ENCODE peak calls at places on chromosome 6, in six cellular contexts. A is A549, C is endothelial cell of umbilical vein, Y is GM12878, Q is K562, O is HepG2. S is an unnamed sample.
A peak's percentile ranks its signal among the peaks of the same experiment; 100 is the strongest.

GRCh38 chr6:111096246-111096645 is 8.9 kb downstream of the SLC16A10 start:
- DNase-seq in C (no peak), Q (no peak), Y (no peak), O (no peak), A (no peak), S (no peak)

GRCh38 chr6:149755300-149756260 is 6.0 kb downstream of the PCMT1 start:
- DNase-seq in O (no peak), Q (no peak), C (no peak), Y (no peak), A (no peak), S (no peak)

GRCh38 chr6:43678341-43678740 is 9.2 kb downstream of the MRPS18A start:
- DNase-seq in C (no peak), A (no peak), Y (no peak), O (no peak), Q (no peak), S (no peak)

GRCh38 chr6:142803495-142804049 is 141.4 kb downstream of the HIVEP2 start:
- DNase-seq in A (no peak), Q (no peak), O (no peak), C (no peak), Y (no peak), S (no peak)

GRCh38 chr6:43853066-43853650 is 83.1 kb downstream of the VEGFA start:
- DNase-seq in C (no peak), A (no peak), Y (no peak), O (peak; percentile 70), Q (no peak), S (no peak)

GRCh38 chr6:56050530-56050929 is 175.1 kb upstream of the BMP5 start:
- DNase-seq in C (no peak), Q (no peak), A (no peak), Y (no peak), O (no peak), S (no peak)

GRCh38 chr6:126308367-126308766 is 31.5 kb upstream of the CENPW start:
- DNase-seq in Q (no peak), Y (no peak), O (no peak), A (no peak), C (no peak), S (no peak)

GRCh38 chr6:20630617-20631448 is 96.6 kb downstream of the CDKAL1 start:
- DNase-seq in A (no peak), Q (no peak), C (no peak), Y (peak; percentile 9), O (peak; percentile 88), S (no peak)

GRCh38 chr6:162363757-162364156 is 363.8 kb downstream of the PRKN start:
- DNase-seq in Y (no peak), C (no peak), Q (no peak), O (peak; percentile 20), A (no peak), S (peak; percentile 70)

GRCh38 chr6:146851837-146852236 is 253.1 kb downstream of the ADGB start:
- DNase-seq in Q (no peak), A (no peak), O (no peak), C (no peak), Y (no peak), S (peak; percentile 19)

GRCh38 chr6:43468240-43468639 is 9.1 kb upstream of the TJAP1 start:
- DNase-seq in Y (no peak), Q (no peak), A (no peak), C (no peak), O (no peak), S (no peak)

GRCh38 chr6:157652601-157653363 is 170.3 kb upstream of the SNX9 start:
- DNase-seq in C (no peak), Q (no peak), O (no peak), A (no peak), Y (no peak), S (no peak)

GRCh38 chr6:41736207-41736710 is 851 bp upstream of the TFEB start:
- DNase-seq in Y (no peak), Q (peak; percentile 55), C (peak; percentile 26), O (no peak), A (no peak), S (no peak)

GRCh38 chr6:1023229-1023628 is 288.7 kb upstream of the FOXQ1 start:
- DNase-seq in A (no peak), O (no peak), C (no peak), Y (no peak), Q (no peak), S (no peak)

GRCh38 chr6:62891065-62891647 is 320.1 kb upstream of the FKBP1C start:
- DNase-seq in Y (no peak), Q (peak; percentile 6), C (no peak), O (peak; percentile 24), A (no peak), S (peak; percentile 25)

GRCh38 chr6:169224185-169224695 is 29.4 kb downstream of the THBS2 start:
- DNase-seq in Y (no peak), Q (peak; percentile 30), A (no peak), C (no peak), O (peak; percentile 16), S (no peak)

GRCh38 chr6:147974376-147974775 is 368.3 kb upstream of the SASH1 start:
- DNase-seq in O (peak; percentile 18), C (no peak), A (no peak), Y (no peak), Q (no peak), S (no peak)

GRCh38 chr6:122730775-122731386 is 48.6 kb upstream of the FABP7 start:
- DNase-seq in A (no peak), Q (peak; percentile 32), C (peak; percentile 28), Y (no peak), O (peak; percentile 41), S (peak; percentile 53)

GRCh38 chr6:134111062-134111677 is 58.7 kb upstream of the SLC2A12 start:
- DNase-seq in Y (no peak), Q (peak; percentile 85), C (peak; percentile 59), A (peak; percentile 53), O (peak; percentile 82), S (peak; percentile 80)

GRCh38 chr6:150622941-150623874 is 23.5 kb downstream of the PLEKHG1 start:
- DNase-seq in A (no peak), O (no peak), Y (peak; percentile 87), Q (no peak), C (no peak), S (peak; percentile 31)

GRCh38 chr6:55794136-55794812 is 81.1 kb downstream of the BMP5 start:
- DNase-seq in C (peak; percentile 60), Q (no peak), O (no peak), A (no peak), Y (no peak), S (no peak)

GRCh38 chr6:170100046-170100445 is 190.8 kb downstream of the DLL1 start:
- DNase-seq in A (no peak), Y (no peak), O (no peak), Q (no peak), C (no peak), S (no peak)

GRCh38 chr6:5531853-5532375 is 270.6 kb downstream of the FARS2 start:
- DNase-seq in A (no peak), O (no peak), Y (no peak), C (no peak), Q (no peak), S (peak; percentile 51)

GRCh38 chr6:8321671-8322404 is 113.5 kb downstream of the SLC35B3 start:
- DNase-seq in C (no peak), Q (no peak), A (no peak), O (no peak), Y (no peak), S (no peak)

GRCh38 chr6:77466055-77467028 is 3.1 kb upstream of the HTR1B start:
- DNase-seq in Y (no peak), C (peak; percentile 77), Q (no peak), A (peak; percentile 15), O (peak; percentile 20), S (peak; percentile 15)

GRCh38 chr6:156998824-156999330 is 221.7 kb downstream of the ARID1B start:
- DNase-seq in O (no peak), Y (no peak), A (no peak), Q (no peak), C (no peak), S (no peak)

GRCh38 chr6:126805861-126806260 is 312.6 kb upstream of the RSPO3 start:
- DNase-seq in Q (no peak), Y (no peak), C (no peak), O (no peak), A (no peak), S (no peak)

DNA sequence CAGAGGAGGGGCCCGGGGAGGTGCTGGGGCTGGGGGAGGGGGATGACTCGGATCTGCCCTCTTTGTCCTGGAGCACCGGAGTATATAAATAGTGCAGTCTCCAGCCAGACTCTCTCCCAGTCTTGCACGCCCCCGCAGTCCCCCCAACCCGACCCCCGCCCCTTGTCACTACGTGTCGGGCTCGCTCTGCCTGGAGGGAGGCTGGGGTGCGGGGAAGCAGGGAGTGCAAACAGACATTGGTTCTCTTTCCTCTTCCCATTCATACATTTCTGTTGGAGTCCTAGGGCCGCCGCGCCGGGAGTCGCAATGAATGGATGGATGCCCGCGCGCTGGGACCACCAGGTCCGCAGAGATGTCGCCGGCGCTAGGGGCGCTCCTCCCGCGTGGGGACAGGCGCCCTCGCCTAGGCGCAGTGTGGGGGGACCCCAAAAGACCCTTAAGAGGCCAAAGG is 179.3 kb downstream of the TBXT start:
- DNase-seq in O (no peak), Q (no peak), Y (no peak), A (no peak), C (no peak), S (no peak)
- H3K4me3 ChIP-seq in O (no peak overlapping the region), Q (no peak overlapping the region), Y (no peak overlapping the region), A (peak overlapping the region; percentile 89), C (no peak overlapping the region), S (no peak overlapping the region)

GRCh38 chr6:107290491-107290890 is 168.9 kb downstream of the PDSS2 start:
- DNase-seq in Q (no peak), A (no peak), C (no peak), O (no peak), Y (no peak), S (no peak)
- TF ChIP-seq MYC in Q (no peak), A (no peak), C (no peak), O (no peak), Y (no peak), S (no peak)

GRCh38 chr6:52517502-52518278 is 59.2 kb downstream of the TRAM2 start:
- DNase-seq in O (peak; percentile 92), Y (no peak), Q (peak; percentile 82), A (peak; percentile 91), C (peak; percentile 94), S (peak; percentile 87)
- TF ChIP-seq POLR2A in O (peak; percentile 44), Y (no peak), Q (peak; percentile 76), A (no peak), C (peak; percentile 27), S (no peak)

GRCh38 chr6:16240618-16241320 is 2.4 kb downstream of the GMPR start:
- DNase-seq in Q (no peak), A (no peak), O (no peak), C (no peak), Y (no peak), S (no peak)

GRCh38 chr6:16241321-16241689 is 2.9 kb downstream of the GMPR start:
- DNase-seq in Q (no peak), C (no peak), O (no peak), Y (no peak), A (no peak), S (no peak)

GRCh38 chr6:16238658-16239089 is 287 bp downstream of the GMPR start:
- DNase-seq in Y (no peak), Q (peak; percentile 42), C (no peak), O (no peak), A (no peak), S (no peak)

GRCh38 chr6:16239090-16239797 is 857 bp downstream of the GMPR start:
- DNase-seq in Q (peak; percentile 37), O (no peak), C (peak; percentile 91), Y (no peak), A (no peak), S (peak; percentile 58)

DNA sequence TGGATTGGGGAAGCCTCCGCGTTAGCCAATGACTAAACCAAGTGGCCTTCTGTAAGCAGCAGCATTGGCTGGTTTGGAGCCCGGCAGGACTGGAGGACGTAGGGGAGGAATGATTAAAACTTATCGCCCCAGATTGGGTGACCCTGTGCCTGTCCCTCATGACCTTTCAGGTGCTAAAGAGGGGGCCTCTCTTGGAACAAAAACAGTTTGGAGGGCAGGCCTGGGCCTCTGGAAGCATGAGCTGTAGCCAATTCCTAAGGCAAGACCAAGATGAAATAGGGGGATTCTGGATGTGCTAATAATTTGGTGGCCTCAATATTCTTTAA is 1.4 kb downstream of the GMPR start:
- DNase-seq in Q (peak; percentile 47), Y (no peak), A (no peak), C (no peak), O (peak; percentile 40), S (peak; percentile 76)
- H3K4me3 ChIP-seq in Q (peak overlapping the region; percentile 58), Y (no peak overlapping the region), A (no peak overlapping the region), C (no peak overlapping the region), O (no peak overlapping the region), S (no peak overlapping the region)